ENCODE peak calls at places on chromosome 6, in seven cellular contexts. V is heart right ventricle; O is effector memory CD4-positive, alpha-beta T cell; S is endodermal cell; H is body of pancreas; E is pancreas; K is tibial artery. Y is an unnamed sample. For H3K4me1 and H3K9me3, the result is how much of the 10 kb centered on the place peaks cover.

GRCh38 chr6:62328607-62329006 is 42.6 kb upstream of the KHDRBS2 start:
- DNase-seq in H (no peak), E (no peak), O (no peak), S (no peak), K (no peak), V (no peak), Y (no peak)

GRCh38 chr6:41655706-41656668 is 17.7 kb downstream of the MDFI start:
- DNase-seq in S (peak), O (no peak), K (no peak), H (no peak), E (no peak), V (no peak), Y (no peak)

GRCh38 chr6:144334150-144334708 is 49.1 kb downstream of the UTRN start:
- DNase-seq in E (no peak), H (no peak), K (no peak), O (peak), V (no peak), S (no peak), Y (peak)

GRCh38 chr6:162964703-162965140 is 236.9 kb downstream of the PACRG start:
- DNase-seq in K (no peak), H (peak), V (no peak), S (no peak), O (no peak), E (no peak), Y (no peak)

GRCh38 chr6:100116409-100117194 is 122.6 kb upstream of the MCHR2 start:
- DNase-seq in K (no peak), V (no peak), E (no peak), H (peak), O (no peak), S (peak), Y (no peak)

GRCh38 chr6:37514840-37515239 is 15.1 kb upstream of the CCDC167 start:
- DNase-seq in S (no peak), O (no peak), H (no peak), K (no peak), V (no peak), E (no peak), Y (no peak)

GRCh38 chr6:63864934-63865333 is 229.3 kb downstream of the PHF3 start:
- DNase-seq in K (no peak), H (no peak), O (no peak), V (no peak), E (no peak), S (no peak), Y (no peak)

GRCh38 chr6:5179917-5180316 is 80.8 kb downstream of the LYRM4 start:
- DNase-seq in O (no peak), K (no peak), S (no peak), H (no peak), V (no peak), E (no peak), Y (no peak)

GRCh38 chr6:3285732-3286131 is 27.0 kb downstream of the PSMG4 start:
- DNase-seq in V (no peak), S (peak), K (peak), E (no peak), O (no peak), H (no peak), Y (no peak)

GRCh38 chr6:152099816-152100618 is 292.5 kb downstream of the ESR1 start:
- DNase-seq in V (peak), E (peak), S (no peak), O (no peak), K (peak), H (no peak), Y (no peak)

GRCh38 chr6:26044140-26045045 is 42.8 kb upstream of the HFE start:
- DNase-seq in S (no peak), H (peak), O (peak), K (no peak), E (peak), V (peak), Y (peak)

GRCh38 chr6:54308240-54308639 is at the start of gene TINAG:
- DNase-seq in K (no peak), S (no peak), E (no peak), O (no peak), H (no peak), V (no peak), Y (no peak)

GRCh38 chr6:125306756-125307149 is 5.0 kb upstream of the HDDC2 start:
- DNase-seq in S (no peak), O (no peak), V (no peak), H (no peak), E (no peak), K (no peak), Y (no peak)

GRCh38 chr6:151240861-151241642 is 1.3 kb downstream of the AKAP12 start:
- DNase-seq in S (peak), H (peak), K (peak), O (no peak), V (peak), E (peak), Y (no peak)

GRCh38 chr6:133673056-133673455 is 215.9 kb upstream of the TCF21 start:
- DNase-seq in H (no peak), E (no peak), O (no peak), V (no peak), K (no peak), S (peak), Y (no peak)

GRCh38 chr6:112939543-112939942 is 592.4 kb downstream of the RFPL4B start:
- DNase-seq in K (no peak), V (no peak), E (no peak), S (no peak), O (no peak), H (no peak), Y (no peak)

GRCh38 chr6:22099241-22099640 is 197.6 kb downstream of the PRL start:
- DNase-seq in S (no peak), K (no peak), O (no peak), V (no peak), H (no peak), E (no peak), Y (no peak)

GRCh38 chr6:153130515-153131036 is 506 bp downstream of the RGS17 start:
- DNase-seq in E (no peak), H (no peak), S (peak), K (no peak), V (no peak), O (no peak), Y (no peak)

GRCh38 chr6:69026243-69026642 is 391.2 kb downstream of the ADGRB3 start:
- DNase-seq in O (no peak), H (no peak), E (no peak), K (no peak), V (no peak), S (no peak), Y (no peak)

GRCh38 chr6:157069585-157069984 is 253.7 kb downstream of the TMEM242 start:
- DNase-seq in H (no peak), S (no peak), V (no peak), O (no peak), K (no peak), E (no peak), Y (no peak)

GRCh38 chr6:158009935-158010585 is 28.4 kb downstream of the SYNJ2 start:
- DNase-seq in K (peak), V (no peak), E (no peak), O (no peak), S (no peak), H (no peak), Y (no peak)

GRCh38 chr6:21444861-21445260 is 148.7 kb upstream of the SOX4 start:
- DNase-seq in E (no peak), V (no peak), H (no peak), K (no peak), O (no peak), S (no peak), Y (no peak)

GRCh38 chr6:111096246-111096645 is 8.9 kb downstream of the SLC16A10 start:
- DNase-seq in V (no peak), H (peak), E (peak), O (no peak), K (no peak), S (no peak), Y (peak)

GRCh38 chr6:16762265-16762546 is 946 bp upstream of the ATXN1 start:
- DNase-seq in H (no peak), K (no peak), O (no peak), S (no peak), V (no peak), E (no peak), Y (no peak)

GRCh38 chr6:36516991-36517390 is 30.3 kb downstream of the STK38 start:
- DNase-seq in S (no peak), H (no peak), K (no peak), O (no peak), V (no peak), E (no peak), Y (no peak)

GRCh38 chr6:7846971-7847818 is 63.4 kb downstream of the TXNDC5 start:
- DNase-seq in K (no peak), S (no peak), H (no peak), E (no peak), V (no peak), O (no peak), Y (no peak)

GRCh38 chr6:157497579-157497978 is 116.6 kb downstream of the ZDHHC14 start:
- DNase-seq in S (no peak), E (no peak), K (no peak), V (no peak), O (no peak), H (no peak), Y (no peak)

GRCh38 chr6:89386917-89387491 is 25.1 kb downstream of the RRAGD start:
- DNase-seq in V (no peak), K (no peak), O (no peak), E (no peak), H (no peak), S (no peak), Y (no peak)

GRCh38 chr6:147662639-147663038 is 154.1 kb downstream of the SAMD5 start:
- DNase-seq in V (no peak), O (no peak), S (no peak), K (no peak), H (no peak), E (no peak), Y (no peak)

GRCh38 chr6:117502580-117502979 is 20.1 kb downstream of the DCBLD1 start:
- DNase-seq in K (no peak), O (no peak), S (no peak), V (no peak), H (no peak), E (no peak), Y (no peak)

GRCh38 chr6:85470023-85470410 is 20.1 kb downstream of the NT5E start:
- DNase-seq in K (no peak), O (no peak), S (peak), E (no peak), V (no peak), H (no peak), Y (no peak)

GRCh38 chr6:100664274-100665040 is 199.7 kb upstream of the SIM1 start:
- DNase-seq in O (no peak), H (no peak), E (no peak), S (no peak), V (no peak), K (no peak), Y (no peak)

GRCh38 chr6:158014505-158015187 is 33.0 kb downstream of the SYNJ2 start:
- DNase-seq in K (peak), V (no peak), E (no peak), S (peak), O (no peak), H (no peak), Y (no peak)

GRCh38 chr6:22783921-22784320 is 214.6 kb downstream of the HDGFL1 start:
- DNase-seq in S (no peak), E (no peak), H (no peak), K (no peak), V (no peak), O (no peak), Y (no peak)

GRCh38 chr6:69232506-69233194 is 564.2 kb downstream of the LMBRD1 start:
- DNase-seq in E (peak), S (peak), H (peak), O (no peak), V (peak), K (peak), Y (peak)

GRCh38 chr6:44126320-44127149 is 717 bp downstream of the MRPL14 start:
- DNase-seq in H (peak), S (peak), V (peak), O (peak), E (peak), K (peak), Y (peak)

GRCh38 chr6:36925809-36926208 is 28.7 kb upstream of the PI16 start:
- DNase-seq in V (no peak), O (no peak), S (no peak), E (no peak), K (no peak), H (no peak), Y (no peak)

GRCh38 chr6:93786474-93787330 is 367.3 kb upstream of the EPHA7 start:
- DNase-seq in V (no peak), O (no peak), S (peak), K (no peak), E (no peak), H (no peak), Y (no peak)

GRCh38 chr6:56749632-56750151 is 107.0 kb upstream of the DST start:
- DNase-seq in K (no peak), H (no peak), E (no peak), V (no peak), S (no peak), O (no peak), Y (no peak)

DNA sequence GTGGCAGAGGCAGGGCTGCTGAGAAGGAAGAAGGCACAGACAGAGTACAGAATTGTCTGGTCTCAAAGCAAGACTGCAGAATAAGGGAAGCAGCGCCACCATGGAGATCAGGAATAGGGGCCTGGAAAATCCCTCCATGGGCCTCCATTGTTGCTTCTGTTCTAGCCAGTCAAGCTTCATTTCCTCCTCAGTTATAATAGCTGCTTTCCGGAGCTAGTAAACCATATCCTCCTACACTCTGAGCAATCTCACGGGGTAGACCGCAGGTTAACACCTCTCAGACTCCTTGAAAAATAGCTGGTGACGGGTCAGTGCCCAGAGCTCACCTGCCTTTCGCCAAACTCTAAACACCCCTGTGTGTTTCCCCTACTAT is 570 bp upstream of the HLA-DMB start:
- DNase-seq in E (no peak), H (no peak), S (no peak), O (peak), V (no peak), K (no peak), Y (peak)
- H3K4me1 ChIP-seq in E (under half), H (under half), S (under half), O (under half), V (half or more), K (under half), Y (half or more)

DNA sequence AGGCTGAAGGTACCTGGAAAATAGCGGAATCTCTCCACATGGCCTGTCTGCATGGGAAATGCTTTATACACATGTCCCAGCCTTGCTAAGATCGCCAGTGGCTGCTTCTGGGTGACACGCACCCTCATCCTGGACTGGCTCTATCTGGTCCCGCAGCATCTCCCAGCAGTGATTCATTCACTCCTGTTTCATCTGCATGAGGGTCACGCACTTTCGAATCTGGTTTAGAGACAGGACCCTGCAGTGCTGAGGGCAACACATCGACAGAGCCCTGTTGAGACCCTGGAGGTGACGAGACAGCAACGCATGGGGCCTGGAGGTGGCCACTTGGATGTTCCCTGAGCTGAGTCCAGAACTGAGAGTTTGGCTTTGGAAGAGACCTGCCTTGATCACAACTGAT is 136.5 kb downstream of the SMOC2 start:
- DNase-seq in E (no peak), S (peak), K (peak), O (no peak), H (no peak), V (no peak), Y (no peak)
- H3K9me3 ChIP-seq in E (under half), S (under half), K (under half), O (under half), H (under half), V (under half), Y (under half)

DNA sequence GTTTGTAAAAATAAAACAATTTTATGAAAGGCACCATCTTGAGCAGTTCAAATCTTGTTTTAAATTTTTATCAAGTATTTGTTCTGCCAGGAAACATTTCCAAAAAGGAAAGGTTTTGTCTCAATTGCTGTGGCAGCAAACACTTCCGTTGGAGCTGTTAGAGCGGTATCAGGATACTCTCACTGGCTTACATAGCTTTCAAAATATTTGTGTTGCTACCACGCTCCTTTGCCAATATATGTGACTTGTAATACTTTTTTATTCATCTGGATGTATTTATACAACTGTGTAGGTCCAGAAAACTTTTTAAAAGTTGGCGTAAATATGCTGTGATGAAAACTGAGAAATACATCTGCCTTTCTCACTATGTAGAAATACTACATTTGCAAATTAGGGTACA is 37.8 kb upstream of the NHSL1 start:
- DNase-seq in V (no peak), E (no peak), S (no peak), O (no peak), K (no peak), H (no peak), Y (no peak)
- H3K4me1 ChIP-seq in V (under half), E (under half), S (under half), O (under half), K (under half), H (under half), Y (under half)

GRCh38 chr6:149863846-149864577 is at the start of gene LRP11:
- DNase-seq in S (peak), K (peak), V (peak), E (peak), O (peak), H (peak), Y (peak)

GRCh38 chr6:149863596-149863845 is 638 bp downstream of the LRP11 start:
- DNase-seq in E (no peak), K (peak), V (no peak), O (no peak), H (no peak), S (no peak), Y (no peak)

GRCh38 chr6:149862901-149863595 is 1.1 kb downstream of the LRP11 start:
- DNase-seq in E (peak), V (peak), S (peak), H (peak), O (peak), K (peak), Y (peak)

GRCh38 chr6:149861603-149862423 is 2.3 kb downstream of the LRP11 start:
- DNase-seq in S (no peak), K (no peak), V (no peak), E (no peak), O (no peak), H (no peak), Y (no peak)

DNA sequence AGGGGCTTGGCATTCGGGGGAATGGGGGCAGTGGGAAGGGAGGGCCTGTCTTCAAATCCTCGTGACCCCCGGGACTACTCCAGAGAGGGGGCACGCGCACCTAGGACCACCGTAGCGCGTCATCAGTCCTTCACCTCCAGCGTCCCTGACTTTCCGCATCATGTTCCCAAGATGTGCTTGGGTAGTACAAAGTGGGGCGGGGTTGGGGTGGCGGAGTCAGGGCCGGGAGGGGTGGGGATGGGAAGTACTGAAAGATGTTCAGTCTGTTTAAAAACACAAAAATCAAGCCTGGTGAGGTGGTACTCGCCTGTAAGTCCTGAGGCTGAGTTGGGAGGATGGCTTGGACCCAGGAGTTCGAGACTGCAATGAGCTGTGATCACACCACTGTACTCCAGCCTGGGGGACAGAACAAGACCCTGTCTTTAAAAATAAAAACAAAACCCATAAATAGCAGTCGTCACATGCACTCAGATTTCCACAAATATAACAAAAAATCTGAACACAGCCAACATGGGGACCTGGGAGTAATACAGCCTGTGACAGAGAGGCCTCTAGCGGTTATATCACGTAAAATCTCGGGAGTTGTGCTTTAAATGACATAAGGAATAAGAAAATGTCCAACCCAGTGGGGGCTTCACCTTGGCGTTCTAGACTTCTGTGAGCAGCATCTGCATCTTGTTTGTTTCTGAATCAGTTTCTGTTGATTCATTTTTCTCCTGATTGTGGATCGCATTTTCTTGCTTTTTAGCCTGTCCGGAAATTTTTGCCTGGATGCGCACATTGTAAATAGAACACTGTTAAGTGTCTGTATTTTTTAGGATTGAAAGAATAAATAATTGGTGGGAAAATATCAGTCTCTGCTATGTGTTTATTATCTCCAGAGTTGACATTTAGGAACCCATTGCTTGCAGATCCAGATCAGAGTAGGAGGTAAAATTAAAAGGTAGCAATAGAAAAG is 698 bp upstream of the LRP11 start:
- DNase-seq in K (no peak), E (peak), S (no peak), H (peak), V (no peak), O (peak), Y (no peak)
- H3K9me3 ChIP-seq in K (under half), E (under half), S (under half), H (under half), V (under half), O (under half), Y (under half)

Y was measured in CD8-positive, alpha-beta memory T cell.